ENCODE peak calls at places on chromosome 1, in six cellular contexts. One of them, this sample, is unnamed.

GRCh38 chr1:31259746-31260145 is 20.1 kb upstream of the NKAIN1 start:
- DNase-seq in A549: no peak
- DNase-seq in HepG2: no peak
- DNase-seq in SK-N-SH: no peak
- DNase-seq in K562: no peak
- DNase-seq in IMR-90: no peak
- DNase-seq in this sample: no peak

GRCh38 chr1:216456682-216457081 is 33.4 kb upstream of the USH2A start:
- DNase-seq in A549: no peak
- DNase-seq in HepG2: no peak
- DNase-seq in K562: no peak
- DNase-seq in SK-N-SH: peak
- DNase-seq in IMR-90: peak
- DNase-seq in this sample: no peak

GRCh38 chr1:195933816-195934215 is 674.4 kb downstream of the KCNT2 start:
- DNase-seq in K562: no peak
- DNase-seq in HepG2: no peak
- DNase-seq in A549: no peak
- DNase-seq in SK-N-SH: no peak
- DNase-seq in IMR-90: no peak
- DNase-seq in this sample: no peak

GRCh38 chr1:183630748-183631147 is 4.8 kb downstream of the ARPC5 start:
- DNase-seq in K562: no peak
- DNase-seq in A549: no peak
- DNase-seq in HepG2: no peak
- DNase-seq in SK-N-SH: no peak
- DNase-seq in IMR-90: peak
- DNase-seq in this sample: no peak

GRCh38 chr1:21749109-21749508 is 33.8 kb downstream of the USP48 start:
- DNase-seq in IMR-90: no peak
- DNase-seq in A549: no peak
- DNase-seq in SK-N-SH: no peak
- DNase-seq in K562: no peak
- DNase-seq in HepG2: no peak
- DNase-seq in this sample: no peak

GRCh38 chr1:224211262-224211962 is 28.4 kb downstream of the DEGS1 start:
- DNase-seq in HepG2: peak
- DNase-seq in K562: no peak
- DNase-seq in A549: no peak
- DNase-seq in IMR-90: peak
- DNase-seq in SK-N-SH: peak
- DNase-seq in this sample: no peak

GRCh38 chr1:193058529-193059281 is 455 bp downstream of the UCHL5 start:
- DNase-seq in SK-N-SH: peak
- DNase-seq in A549: peak
- DNase-seq in IMR-90: peak
- DNase-seq in K562: peak
- DNase-seq in HepG2: peak
- DNase-seq in this sample: peak

GRCh38 chr1:45327644-45328515 is 1.2 kb downstream of the HPDL start:
- DNase-seq in A549: no peak
- DNase-seq in K562: no peak
- DNase-seq in IMR-90: no peak
- DNase-seq in SK-N-SH: peak
- DNase-seq in HepG2: no peak
- DNase-seq in this sample: no peak

GRCh38 chr1:43947061-43947889 is 525 bp downstream of the IPO13 start:
- DNase-seq in HepG2: no peak
- DNase-seq in IMR-90: no peak
- DNase-seq in SK-N-SH: no peak
- DNase-seq in K562: no peak
- DNase-seq in A549: no peak
- DNase-seq in this sample: no peak

GRCh38 chr1:54885863-54886723 is 902 bp downstream of the DHCR24 start:
- DNase-seq in A549: no peak
- DNase-seq in K562: peak
- DNase-seq in SK-N-SH: peak
- DNase-seq in IMR-90: no peak
- DNase-seq in HepG2: peak
- DNase-seq in this sample: no peak

GRCh38 chr1:193333166-193333565 is 146.8 kb upstream of the B3GALT2 start:
- DNase-seq in K562: no peak
- DNase-seq in HepG2: no peak
- DNase-seq in A549: no peak
- DNase-seq in IMR-90: no peak
- DNase-seq in SK-N-SH: no peak
- DNase-seq in this sample: no peak

GRCh38 chr1:43949663-43950062 is 2.9 kb downstream of the IPO13 start:
- DNase-seq in SK-N-SH: no peak
- DNase-seq in HepG2: no peak
- DNase-seq in A549: no peak
- DNase-seq in IMR-90: no peak
- DNase-seq in K562: no peak
- DNase-seq in this sample: no peak

GRCh38 chr1:115771847-115772457 is 3.4 kb upstream of the CASQ2 start:
- DNase-seq in A549: peak
- DNase-seq in HepG2: peak
- DNase-seq in K562: peak
- DNase-seq in SK-N-SH: peak
- DNase-seq in IMR-90: peak
- DNase-seq in this sample: peak

GRCh38 chr1:59076612-59077011 is 220.3 kb upstream of the FGGY start:
- DNase-seq in SK-N-SH: peak
- DNase-seq in A549: no peak
- DNase-seq in HepG2: no peak
- DNase-seq in IMR-90: peak
- DNase-seq in K562: peak
- DNase-seq in this sample: no peak

GRCh38 chr1:225544283-225544682 is 108.6 kb downstream of the ENAH start:
- DNase-seq in SK-N-SH: no peak
- DNase-seq in A549: no peak
- DNase-seq in K562: no peak
- DNase-seq in HepG2: no peak
- DNase-seq in IMR-90: no peak
- DNase-seq in this sample: no peak

GRCh38 chr1:230858918-230859819 is 9.2 kb downstream of the C1orf198 start:
- DNase-seq in SK-N-SH: no peak
- DNase-seq in A549: no peak
- DNase-seq in IMR-90: peak
- DNase-seq in HepG2: no peak
- DNase-seq in K562: no peak
- DNase-seq in this sample: no peak

GRCh38 chr1:39370602-39371001 is 120.8 kb upstream of the BMP8A start:
- DNase-seq in A549: no peak
- DNase-seq in SK-N-SH: no peak
- DNase-seq in K562: no peak
- DNase-seq in HepG2: no peak
- DNase-seq in IMR-90: no peak
- DNase-seq in this sample: no peak

GRCh38 chr1:36751525-36751924 is 268.8 kb upstream of the CSF3R start:
- DNase-seq in HepG2: peak
- DNase-seq in A549: peak
- DNase-seq in K562: no peak
- DNase-seq in SK-N-SH: no peak
- DNase-seq in IMR-90: no peak
- DNase-seq in this sample: no peak

GRCh38 chr1:2787163-2787911 is 14.2 kb downstream of the TTC34 start:
- DNase-seq in K562: no peak
- DNase-seq in IMR-90: no peak
- DNase-seq in SK-N-SH: peak
- DNase-seq in A549: no peak
- DNase-seq in HepG2: no peak
- DNase-seq in this sample: no peak

GRCh38 chr1:52665173-52666020 is 32.4 kb downstream of the SHISAL2A start:
- DNase-seq in IMR-90: no peak
- DNase-seq in SK-N-SH: no peak
- DNase-seq in A549: no peak
- DNase-seq in HepG2: no peak
- DNase-seq in K562: no peak
- DNase-seq in this sample: no peak

GRCh38 chr1:50659107-50659628 is 235.9 kb upstream of the DMRTA2 start:
- DNase-seq in SK-N-SH: no peak
- DNase-seq in K562: no peak
- DNase-seq in A549: no peak
- DNase-seq in IMR-90: no peak
- DNase-seq in HepG2: no peak
- DNase-seq in this sample: no peak

GRCh38 chr1:20355828-20356735 is 65.4 kb downstream of the VWA5B1 start:
- DNase-seq in IMR-90: no peak
- DNase-seq in A549: no peak
- DNase-seq in HepG2: no peak
- DNase-seq in SK-N-SH: no peak
- DNase-seq in K562: no peak
- DNase-seq in this sample: no peak

GRCh38 chr1:236066828-236067386 is 2.0 kb upstream of the NID1 start:
- DNase-seq in K562: no peak
- DNase-seq in A549: no peak
- DNase-seq in SK-N-SH: no peak
- DNase-seq in IMR-90: no peak
- DNase-seq in HepG2: no peak
- DNase-seq in this sample: peak

GRCh38 chr1:153752561-153753195 is 22.5 kb upstream of the SLC27A3 start:
- DNase-seq in A549: no peak
- DNase-seq in HepG2: no peak
- DNase-seq in K562: no peak
- DNase-seq in SK-N-SH: no peak
- DNase-seq in IMR-90: peak
- DNase-seq in this sample: no peak
- TF ChIP-seq SMC3 in A549: no peak
- TF ChIP-seq SMC3 in HepG2: no peak
- TF ChIP-seq SMC3 in K562: no peak
- TF ChIP-seq SMC3 in SK-N-SH: no peak
- TF ChIP-seq SMC3 in IMR-90: no peak
- TF ChIP-seq SMC3 in this sample: no peak

GRCh38 chr1:1567152-1567830 is 7.4 kb downstream of the SSU72 start:
- DNase-seq in K562: no peak
- DNase-seq in IMR-90: no peak
- DNase-seq in SK-N-SH: no peak
- DNase-seq in HepG2: no peak
- DNase-seq in A549: no peak
- DNase-seq in this sample: no peak
- TF ChIP-seq SMC3 in K562: no peak
- TF ChIP-seq SMC3 in IMR-90: no peak
- TF ChIP-seq SMC3 in SK-N-SH: no peak
- TF ChIP-seq SMC3 in HepG2: no peak
- TF ChIP-seq SMC3 in A549: no peak
- TF ChIP-seq SMC3 in this sample: no peak

DNA sequence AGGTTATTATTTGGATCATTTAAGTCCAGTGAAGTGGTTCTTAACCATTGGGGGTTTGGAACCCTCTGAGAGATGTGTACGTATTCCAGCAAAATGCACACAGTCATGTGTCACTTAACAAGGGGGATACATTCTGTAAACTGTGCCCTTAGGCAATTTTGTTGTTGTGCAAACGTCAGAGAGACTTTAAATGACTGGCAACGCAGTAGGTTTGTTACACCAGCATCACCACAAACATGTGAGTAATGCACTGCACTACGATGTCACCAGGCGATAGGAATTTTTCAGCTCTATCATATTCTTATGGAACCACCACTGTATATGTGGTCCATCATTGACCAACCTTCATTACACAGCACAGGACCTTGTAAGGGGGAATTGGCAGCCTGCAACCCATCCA is 11.9 kb downstream of the AHCYL1 start:
- DNase-seq in HepG2: no peak
- DNase-seq in K562: no peak
- DNase-seq in IMR-90: peak
- DNase-seq in SK-N-SH: no peak
- DNase-seq in A549: no peak
- DNase-seq in this sample: no peak
- TF ChIP-seq SMC3 in HepG2: no peak
- TF ChIP-seq SMC3 in K562: no peak
- TF ChIP-seq SMC3 in IMR-90: no peak
- TF ChIP-seq SMC3 in SK-N-SH: no peak
- TF ChIP-seq SMC3 in A549: no peak
- TF ChIP-seq SMC3 in this sample: no peak

GRCh38 chr1:109322974-109323373 is 16.2 kb upstream of the MYBPHL start:
- DNase-seq in A549: no peak
- DNase-seq in HepG2: no peak
- DNase-seq in IMR-90: no peak
- DNase-seq in K562: no peak
- DNase-seq in SK-N-SH: no peak
- DNase-seq in this sample: no peak

GRCh38 chr1:109314805-109315204 is 8.0 kb upstream of the MYBPHL start:
- DNase-seq in A549: no peak
- DNase-seq in SK-N-SH: no peak
- DNase-seq in HepG2: no peak
- DNase-seq in IMR-90: peak
- DNase-seq in K562: no peak
- DNase-seq in this sample: no peak

GRCh38 chr1:109312978-109313775 is 6.4 kb upstream of the MYBPHL start:
- DNase-seq in SK-N-SH: peak
- DNase-seq in A549: no peak
- DNase-seq in IMR-90: no peak
- DNase-seq in K562: no peak
- DNase-seq in HepG2: no peak
- DNase-seq in this sample: no peak

GRCh38 chr1:109315288-109315687 is 8.5 kb upstream of the MYBPHL start:
- DNase-seq in IMR-90: no peak
- DNase-seq in HepG2: no peak
- DNase-seq in A549: no peak
- DNase-seq in SK-N-SH: no peak
- DNase-seq in K562: no peak
- DNase-seq in this sample: no peak

GRCh38 chr1:109319114-109319513 is 12.3 kb upstream of the MYBPHL start:
- DNase-seq in A549: no peak
- DNase-seq in IMR-90: no peak
- DNase-seq in SK-N-SH: no peak
- DNase-seq in HepG2: no peak
- DNase-seq in K562: no peak
- DNase-seq in this sample: no peak
- TF ChIP-seq SMC3 in A549: no peak
- TF ChIP-seq SMC3 in IMR-90: no peak
- TF ChIP-seq SMC3 in SK-N-SH: no peak
- TF ChIP-seq SMC3 in HepG2: no peak
- TF ChIP-seq SMC3 in K562: no peak
- TF ChIP-seq SMC3 in this sample: no peak

DNA sequence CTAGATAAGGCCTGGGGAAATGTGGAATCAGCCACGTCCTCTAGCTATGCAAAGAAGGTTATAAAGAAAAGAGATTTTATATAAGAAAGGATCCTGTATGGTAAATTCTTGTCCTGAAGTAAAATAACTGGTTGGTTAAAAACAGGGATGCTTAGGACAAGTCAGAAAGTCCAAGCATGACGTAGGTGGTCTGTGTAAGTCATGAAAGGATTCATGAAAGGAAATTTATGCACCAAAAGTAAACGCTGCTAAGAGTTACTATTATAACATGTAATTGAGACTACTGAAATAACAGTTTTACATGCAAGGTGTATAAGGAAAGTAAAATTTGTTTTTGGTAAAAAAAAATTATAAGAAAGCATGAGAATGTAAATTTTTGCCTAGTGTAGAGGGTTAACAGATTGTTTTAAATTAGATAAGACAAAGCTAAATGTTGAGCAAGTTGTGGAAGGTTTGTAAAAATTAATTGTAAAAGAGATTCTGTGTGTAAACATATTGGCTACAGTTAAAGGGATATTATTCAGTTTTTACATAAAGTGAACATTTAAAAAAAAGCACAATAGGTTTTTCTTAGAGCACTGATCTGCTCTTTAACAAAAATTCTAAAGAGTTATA is 43.9 kb downstream of the PIGK start:
- DNase-seq in A549: no peak
- DNase-seq in IMR-90: peak
- DNase-seq in SK-N-SH: no peak
- DNase-seq in HepG2: no peak
- DNase-seq in K562: no peak
- DNase-seq in this sample: no peak
- TF ChIP-seq SMC3 in A549: no peak
- TF ChIP-seq SMC3 in IMR-90: no peak
- TF ChIP-seq SMC3 in SK-N-SH: no peak
- TF ChIP-seq SMC3 in HepG2: no peak
- TF ChIP-seq SMC3 in K562: no peak
- TF ChIP-seq SMC3 in this sample: no peak

This sample was measured in GM12878.